ENCODE peak calls at places on chromosomes 3 and 15, in five cellular contexts. L is AG08396, F is A549, Y is neuronal stem cell, G is H7. Z is an unnamed sample.

GRCh38 chr3:15271030-15271429 is 61.4 kb downstream of the SH3BP5 start:
- DNase-seq in G (no peak), L (no peak), F (no peak), Y (no peak), Z (no peak)

GRCh38 chr3:23085256-23085655 is 117.9 kb upstream of the UBE2E2 start:
- DNase-seq in F (no peak), L (peak), G (no peak), Y (no peak), Z (no peak)

GRCh38 chr3:188673509-188674239 is 498.1 kb upstream of the TPRG1 start:
- DNase-seq in F (peak), Y (no peak), L (peak), G (no peak), Z (no peak)

GRCh38 chr3:56321892-56322291 is 146.4 kb downstream of the ERC2 start:
- DNase-seq in G (no peak), Y (no peak), L (no peak), F (no peak), Z (no peak)

GRCh38 chr3:37210230-37210629 is 35.8 kb upstream of the LRRFIP2 start:
- DNase-seq in Y (no peak), F (no peak), L (peak), G (no peak), Z (no peak)

GRCh38 chr3:184766555-184767261 is 45.3 kb upstream of the VPS8 start:
- DNase-seq in L (no peak), G (no peak), F (peak), Y (no peak), Z (no peak)

GRCh38 chr3:23258110-23258509 is 55.0 kb downstream of the UBE2E2 start:
- DNase-seq in L (no peak), Y (no peak), F (no peak), G (no peak), Z (no peak)

GRCh38 chr3:146334151-146334550 is 83.2 kb upstream of the PLSCR4 start:
- DNase-seq in G (no peak), F (peak), L (no peak), Y (no peak), Z (no peak)

GRCh38 chr15:85718271-85718971 is 76.3 kb downstream of the KLHL25 start:
- DNase-seq in G (no peak), Y (no peak), L (no peak), F (no peak), Z (no peak)

GRCh38 chr3:184176377-184177330 is 2.0 kb downstream of the AP2M1 start:
- DNase-seq in G (peak), F (peak), Y (peak), L (peak), Z (peak)

GRCh38 chr3:54905936-54906335 is 21.9 kb downstream of the LRTM1 start:
- DNase-seq in Y (no peak), F (no peak), L (no peak), G (no peak), Z (no peak)

GRCh38 chr3:13379191-13379830 is 40.8 kb downstream of the NUP210 start:
- DNase-seq in F (no peak), L (peak), Y (no peak), G (no peak), Z (no peak)

GRCh38 chr3:53049987-53050386 is 4.1 kb upstream of the SFMBT1 start:
- DNase-seq in F (no peak), G (no peak), L (no peak), Y (no peak), Z (no peak)

GRCh38 chr3:177114253-177114652 is 83.0 kb downstream of the TBL1XR1 start:
- DNase-seq in L (no peak), F (no peak), Y (no peak), G (no peak), Z (no peak)

GRCh38 chr15:73054417-73054963 is 2.2 kb downstream of the NEO1 start:
- DNase-seq in F (no peak), G (no peak), Y (no peak), L (no peak), Z (no peak)